ENCODE peak calls at places on chromosome 2, in nine cellular contexts. W is amniotic epithelial cell, X is stromal cell of bone marrow, T is prostate gland, F is right cardiac atrium, S is lung, O is WTC11, D is MM.1S, B is cardiac muscle cell. C is an unnamed sample.

GRCh38 chr2:29749843-29750242 is 171.5 kb downstream of the ALK start:
- DNase-seq in W (peak), X (no peak), T (no peak), F (no peak), S (peak), O (no peak), D (no peak), B (no peak), C (no peak)

GRCh38 chr2:149164296-149164695 is 125.8 kb downstream of the LYPD6B start:
- DNase-seq in W (peak), X (no peak), T (no peak), F (no peak), S (no peak), O (no peak), D (no peak), B (no peak), C (no peak)

GRCh38 chr2:172924070-172924469 is 151.6 kb upstream of the MAP3K20 start:
- DNase-seq in W (no peak), X (no peak), T (no peak), F (no peak), S (no peak), O (no peak), D (no peak), B (no peak), C (no peak)

GRCh38 chr2:29401994-29402393 is 286.8 kb downstream of the CLIP4 start:
- DNase-seq in W (no peak), X (no peak), T (peak), F (no peak), S (no peak), O (no peak), D (no peak), B (no peak), C (no peak)

GRCh38 chr2:149055751-149056150 is 17.3 kb downstream of the LYPD6B start:
- DNase-seq in W (peak), X (no peak), T (no peak), F (no peak), S (no peak), O (no peak), D (no peak), B (no peak), C (no peak)

GRCh38 chr2:39368846-39369245 is 68.2 kb downstream of the MAP4K3 start:
- DNase-seq in W (no peak), X (no peak), T (no peak), F (no peak), S (no peak), O (no peak), D (no peak), B (no peak), C (no peak)

GRCh38 chr2:63845866-63846265 is 4.2 kb downstream of the UGP2 start:
- DNase-seq in W (no peak), X (no peak), T (no peak), F (no peak), S (no peak), O (no peak), D (no peak), B (no peak), C (no peak)

GRCh38 chr2:1936411-1936980 is 192.2 kb upstream of the PXDN start:
- DNase-seq in W (no peak), X (no peak), T (no peak), F (no peak), S (no peak), O (no peak), D (no peak), B (no peak), C (no peak)

GRCh38 chr2:229875549-229875948 is 46.3 kb downstream of the TRIP12 start:
- DNase-seq in W (no peak), X (no peak), T (no peak), F (no peak), S (no peak), O (no peak), D (no peak), B (no peak), C (no peak)

GRCh38 chr2:181073896-181074295 is 93.5 kb downstream of the UBE2E3 start:
- DNase-seq in W (peak), X (no peak), T (no peak), F (no peak), S (no peak), O (no peak), D (no peak), B (peak), C (no peak)